ENCODE peak calls at places on chromosomes 1 and 21, in seven cellular contexts. K, H, F, B, O, C and U are unnamed samples.

GRCh38 chr1:205438213-205439158 is 16.6 kb upstream of the LEMD1 start:
- DNase-seq in O (peak), K (peak), H (peak), F (no peak), B (peak), C (peak), U (no peak)

GRCh38 chr1:159953866-159954515 is at the start of gene SLAMF9:
- DNase-seq in O (no peak), C (peak), H (peak), F (no peak), B (no peak), K (peak), U (no peak)

GRCh38 chr1:227357229-227358078 is 39.2 kb upstream of the CDC42BPA start:
- DNase-seq in H (peak), F (no peak), C (peak), K (peak), B (no peak), O (no peak), U (peak)

GRCh38 chr1:902023-902422 is 21.7 kb upstream of the SAMD11 start:
- DNase-seq in K (no peak), H (no peak), O (peak), B (no peak), C (no peak), F (no peak), U (no peak)

GRCh38 chr1:101288491-101288944 is 51.7 kb downstream of the S1PR1 start:
- DNase-seq in C (peak), B (peak), F (peak), O (peak), H (peak), K (peak), U (peak)

GRCh38 chr1:166184897-166185296 is 18.1 kb upstream of the FAM78B start:
- DNase-seq in O (no peak), C (no peak), B (no peak), K (peak), F (no peak), H (no peak), U (no peak)

GRCh38 chr1:7888248-7889010 is 35.6 kb upstream of the UTS2 start:
- DNase-seq in B (no peak), F (no peak), K (peak), C (peak), O (no peak), H (peak), U (no peak)

GRCh38 chr1:36956570-36956969 is 77.7 kb downstream of the GRIK3 start:
- DNase-seq in K (no peak), H (no peak), F (no peak), C (no peak), B (no peak), O (no peak), U (no peak)

GRCh38 chr1:201499795-201500669 is 6.9 kb downstream of the CSRP1 start:
- DNase-seq in H (no peak), F (no peak), O (no peak), B (peak), C (peak), K (no peak), U (no peak)

GRCh38 chr1:226679853-226680516 is 59.1 kb downstream of the ITPKB start:
- DNase-seq in F (peak), K (peak), O (peak), C (peak), H (peak), B (peak), U (peak)

GRCh38 chr1:227685807-227686206 is 49.3 kb downstream of the JMJD4 start:
- DNase-seq in O (no peak), H (no peak), C (no peak), K (no peak), F (no peak), B (no peak), U (peak)

GRCh38 chr1:179805291-179806195 is 62.5 kb downstream of the FAM163A start:
- DNase-seq in H (no peak), B (no peak), F (no peak), O (no peak), C (no peak), K (no peak), U (peak)

GRCh38 chr1:61951731-61952585 is 209.7 kb downstream of the PATJ start:
- DNase-seq in F (no peak), K (peak), O (no peak), H (no peak), C (no peak), B (peak), U (peak)

GRCh38 chr1:227775841-227776240 is 39.6 kb upstream of the PRSS38 start:
- DNase-seq in H (no peak), B (no peak), C (no peak), F (no peak), O (no peak), K (no peak), U (no peak)

GRCh38 chr1:6205849-6206845 is at the start of gene RNF207:
- DNase-seq in O (no peak), H (peak), C (peak), F (peak), K (peak), B (peak), U (peak)

GRCh38 chr1:165903672-165904071 is 76.3 kb downstream of the UCK2 start:
- DNase-seq in B (peak), F (no peak), H (no peak), K (peak), O (no peak), C (peak), U (no peak)

GRCh38 chr1:33177996-33178540 is 3.8 kb downstream of the TRIM62 start:
- DNase-seq in K (no peak), F (no peak), H (no peak), C (no peak), B (no peak), O (no peak), U (no peak)

GRCh38 chr1:9942399-9942938 is 722 bp downstream of the LZIC start:
- DNase-seq in F (peak), H (peak), B (peak), O (peak), K (peak), C (peak), U (peak)

GRCh38 chr1:168739908-168740307 is 10.9 kb upstream of the DPT start:
- DNase-seq in C (no peak), K (no peak), B (no peak), O (no peak), H (no peak), F (no peak), U (peak)

GRCh38 chr21:34890724-34891609 is 158.1 kb downstream of the RUNX1 start:
- DNase-seq in H (no peak), C (no peak), F (no peak), O (no peak), B (no peak), K (no peak), U (peak)

GRCh38 chr1:24898152-24898908 is 31.7 kb downstream of the RUNX3 start:
- DNase-seq in H (peak), C (peak), B (no peak), K (peak), F (peak), O (peak), U (peak)

GRCh38 chr1:9252999-9253398 is 18.4 kb downstream of the H6PD start:
- DNase-seq in B (peak), C (no peak), H (no peak), O (no peak), K (no peak), F (no peak), U (no peak)

GRCh38 chr1:151720974-151721787 is at the start of gene RIIAD1:
- DNase-seq in C (peak), H (peak), F (no peak), B (peak), K (no peak), O (peak), U (no peak)

GRCh38 chr1:95582746-95583145 is 348.7 kb downstream of the RWDD3 start:
- DNase-seq in F (no peak), O (no peak), H (no peak), K (no peak), B (no peak), C (no peak), U (no peak)

GRCh38 chr1:11333631-11334030 is 60.6 kb downstream of the UBIAD1 start:
- DNase-seq in K (no peak), C (no peak), B (no peak), H (no peak), O (no peak), F (no peak), U (no peak)

GRCh38 chr1:235511470-235512240 is 7.4 kb upstream of the B3GALNT2 start:
- DNase-seq in H (no peak), O (peak), F (no peak), K (no peak), C (peak), B (peak), U (peak)

GRCh38 chr1:174077755-174078490 is 55.8 kb upstream of the RC3H1 start:
- DNase-seq in C (peak), B (no peak), F (no peak), H (no peak), K (no peak), O (no peak), U (peak)

GRCh38 chr1:155169541-155169940 is 3.6 kb downstream of the KRTCAP2 start:
- DNase-seq in F (no peak), K (no peak), C (no peak), O (no peak), B (no peak), H (peak), U (no peak)

GRCh38 chr1:181205901-181206300 is 117.4 kb downstream of the IER5 start:
- DNase-seq in O (no peak), F (no peak), B (no peak), C (no peak), H (no peak), K (no peak), U (no peak)

GRCh38 chr1:44549491-44549890 is 124.8 kb downstream of the TMEM53 start:
- DNase-seq in C (no peak), K (no peak), B (no peak), F (no peak), H (no peak), O (no peak), U (no peak)

GRCh38 chr1:206107168-206107544 is 10.0 kb downstream of the AVPR1B start:
- DNase-seq in O (no peak), K (no peak), H (no peak), F (no peak), B (no peak), C (no peak), U (no peak)

GRCh38 chr1:8318436-8318835 is 522 bp downstream of the SLC45A1 start:
- DNase-seq in K (no peak), F (no peak), H (no peak), C (no peak), O (no peak), B (peak), U (no peak)

GRCh38 chr1:6234502-6235295 is 1.1 kb downstream of the ICMT start:
- DNase-seq in C (peak), B (no peak), H (no peak), O (no peak), F (no peak), K (no peak), U (no peak)